ENCODE peak calls at places on chromosomes 13 and 19, in ten cellular contexts. W is fibroblast of lung, T is cardiac fibroblast, D is RWPE2, U is fibroblast of the aortic adventitia, A is GM23338, H is PC-3, B is fibroblast of pulmonary artery, M is endodermal cell, G is BE2C. N is an unnamed sample.

GRCh38 chr13:43374621-43375020 is 351.2 kb downstream of the DNAJC15 start:
- DNase-seq in M (no peak), U (peak; percentile 74), H (no peak), D (no peak), W (peak; percentile 89), T (peak; percentile 63), A (no peak), G (no peak), B (peak; percentile 66), N (no peak)

GRCh38 chr13:29436721-29437250 is 158.7 kb downstream of the SLC7A1 start:
- DNase-seq in T (no peak), W (peak; percentile 54), A (no peak), M (no peak), B (no peak), U (no peak), D (no peak), G (no peak), H (no peak), N (no peak)

GRCh38 chr19:30052122-30053075 is 110.4 kb downstream of the URI1 start:
- DNase-seq in T (no peak), A (no peak), D (no peak), B (no peak), U (no peak), H (no peak), W (no peak), M (no peak), G (no peak), N (no peak)

GRCh38 chr13:95915102-95915501 is 138.1 kb downstream of the UGGT2 start:
- DNase-seq in A (no peak), G (no peak), B (no peak), T (no peak), U (no peak), D (no peak), H (no peak), W (no peak), M (no peak), N (no peak)

GRCh38 chr19:40512110-40512472 is 45.3 kb downstream of the SPTBN4 start:
- DNase-seq in U (no peak), G (no peak), T (no peak), W (no peak), H (no peak), A (no peak), M (no peak), D (no peak), B (no peak), N (no peak)

GRCh38 chr19:3844596-3844995 is 24.2 kb downstream of the ZFR2 start:
- DNase-seq in H (no peak), U (no peak), G (no peak), T (no peak), B (no peak), A (no peak), D (no peak), M (no peak), W (peak; percentile 80), N (no peak)

GRCh38 chr13:94188173-94188869 is 291.2 kb downstream of the DCT start:
- DNase-seq in G (no peak), H (no peak), W (no peak), M (peak; percentile 54), B (no peak), T (no peak), A (peak; percentile 48), D (no peak), U (no peak), N (no peak)

GRCh38 chr19:30792561-30793505 is 420.6 kb downstream of the ZNF536 start:
- DNase-seq in U (no peak), B (no peak), D (no peak), W (no peak), A (no peak), T (no peak), H (no peak), G (no peak), M (peak; percentile 19), N (no peak)

GRCh38 chr19:1863638-1864479 is 480 bp upstream of the KLF16 start:
- DNase-seq in G (peak; percentile 97), H (peak; percentile 88), B (peak; percentile 94), U (peak; percentile 91), W (peak; percentile 88), T (peak; percentile 98), M (peak; percentile 97), A (peak; percentile 98), D (peak; percentile 89), N (no peak)

GRCh38 chr13:102970542-102970941 is 95.7 kb downstream of the SLC10A2 start:
- DNase-seq in B (no peak), H (no peak), G (no peak), A (no peak), M (no peak), U (no peak), W (no peak), D (no peak), T (no peak), N (peak; percentile 85)

GRCh38 chr13:21683034-21683733 is 12.3 kb downstream of the FGF9 start:
- DNase-seq in D (no peak), H (peak; percentile 74), W (peak; percentile 89), A (no peak), G (no peak), B (no peak), M (no peak), T (no peak), U (peak; percentile 14), N (no peak)

GRCh38 chr13:39784347-39784746 is 128.9 kb downstream of the COG6 start:
- DNase-seq in D (no peak), A (no peak), G (no peak), U (peak; percentile 27), H (no peak), M (no peak), T (peak; percentile 37), W (peak; percentile 45), B (peak; percentile 23), N (no peak)

GRCh38 chr13:39781381-39781780 is 125.9 kb downstream of the COG6 start:
- DNase-seq in T (no peak), B (no peak), M (no peak), G (no peak), U (no peak), W (no peak), H (no peak), A (no peak), D (no peak), N (no peak)

GRCh38 chr13:39779337-39780270 is 124.1 kb downstream of the COG6 start:
- DNase-seq in H (peak; percentile 39), U (peak; percentile 49), M (no peak), A (no peak), G (no peak), B (peak; percentile 60), W (peak; percentile 62), T (peak; percentile 54), D (no peak), N (no peak)

GRCh38 chr13:39786091-39786490 is 130.6 kb downstream of the COG6 start:
- DNase-seq in T (peak; percentile 29), G (no peak), B (no peak), A (no peak), D (no peak), H (no peak), U (no peak), M (no peak), W (no peak), N (no peak)

DNA sequence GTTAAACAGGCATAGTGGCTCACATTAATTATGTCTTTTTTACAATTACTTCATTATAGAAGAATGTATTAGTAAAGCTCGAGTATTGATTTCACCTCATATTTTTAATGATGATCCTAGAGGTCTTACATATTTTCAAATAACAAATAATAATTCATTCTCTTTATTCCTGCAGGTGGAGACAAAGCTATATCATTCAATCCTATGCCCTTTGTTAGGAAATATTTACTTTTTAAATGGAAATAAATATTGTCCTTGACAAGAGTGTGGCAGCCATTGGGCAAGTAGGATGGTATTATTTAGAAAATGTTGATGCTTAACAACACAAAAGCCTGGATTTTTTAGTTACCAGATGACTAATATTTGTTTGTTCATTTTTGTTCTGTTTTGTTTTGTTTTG is 127.6 kb downstream of the COG6 start:
- DNase-seq in H (peak; percentile 43), W (no peak), A (no peak), T (peak; percentile 50), G (no peak), M (no peak), D (no peak), U (peak; percentile 46), B (peak; percentile 57), N (no peak)
- TF ChIP-seq CTCF in H (peak; percentile 53), W (no peak), A (no peak), T (no peak), G (no peak), M (no peak), D (peak; percentile 37), U (no peak), B (peak; percentile 22), N (no peak)

GRCh38 chr19:21850636-21851255 is 14.8 kb upstream of the ZNF43 start:
- DNase-seq in B (no peak), A (no peak), M (no peak), G (no peak), U (no peak), D (no peak), H (no peak), W (peak; percentile 13), T (no peak), N (no peak)
- H3K4me3 ChIP-seq in B (peak overlapping the region; percentile 77), A (peak overlapping the region; percentile 84), M (peak overlapping the region; percentile 86), G (peak overlapping the region; percentile 83), U (peak overlapping the region; percentile 48), D (peak overlapping the region; percentile 51), H (no peak overlapping the region), W (peak overlapping the region; percentile 92), T (peak overlapping the region; percentile 90), N (peak overlapping the region; percentile 74)

GRCh38 chr13:25118371-25118770 is 22.4 kb downstream of the PABPC3 start:
- DNase-seq in T (no peak), W (no peak), M (no peak), A (no peak), B (no peak), H (no peak), G (no peak), D (no peak), U (no peak), N (no peak)
- TF ChIP-seq CTCF in T (no peak), W (no peak), M (no peak), A (no peak), B (no peak), H (no peak), G (no peak), D (no peak), U (no peak), N (no peak)

GRCh38 chr19:7787141-7787540 is 24.1 kb downstream of the CLEC4M start:
- DNase-seq in T (no peak), B (no peak), U (no peak), H (no peak), D (no peak), M (peak; percentile 78), G (no peak), W (no peak), A (peak; percentile 85), N (no peak)

GRCh38 chr19:7789447-7789846 is 26.4 kb downstream of the CLEC4M start:
- DNase-seq in G (no peak), M (peak; percentile 89), W (no peak), T (no peak), A (peak; percentile 79), H (no peak), B (no peak), U (no peak), D (no peak), N (no peak)

GRCh38 chr19:7788178-7788932 is 25.3 kb downstream of the CLEC4M start:
- DNase-seq in W (no peak), H (no peak), G (no peak), T (no peak), M (peak; percentile 75), U (no peak), B (no peak), D (no peak), A (peak; percentile 59), N (no peak)

GRCh38 chr19:7788933-7789323 is 25.9 kb downstream of the CLEC4M start:
- DNase-seq in M (no peak), U (no peak), D (no peak), A (no peak), B (no peak), G (no peak), T (no peak), W (no peak), H (no peak), N (no peak)

GRCh38 chr19:7787602-7788177 is 24.6 kb downstream of the CLEC4M start:
- DNase-seq in A (no peak), B (no peak), G (no peak), W (no peak), D (no peak), T (no peak), U (no peak), H (no peak), M (no peak), N (no peak)
- H3K4me3 ChIP-seq in A (peak overlapping the region; percentile 75), B (no peak overlapping the region), G (no peak overlapping the region), W (no peak overlapping the region), D (no peak overlapping the region), T (no peak overlapping the region), U (no peak overlapping the region), H (no peak overlapping the region), M (no peak overlapping the region), N (no peak overlapping the region)

N was measured in GM12864.